ENCODE peak calls at places on chromosomes 13 and 19, in five cellular contexts. X is choroid plexus epithelial cell; W is astrocyte of the spinal cord; G is Jurkat, Clone E6-1; S is NB4. I is an unnamed sample.

GRCh38 chr13:44169018-44169909 is 204.4 kb upstream of the SERP2 start:
- DNase-seq in S (no peak), G (no peak), W (no peak), X (no peak), I (no peak)

GRCh38 chr19:49848938-49849337 is 2.0 kb upstream of the PTOV1 start:
- DNase-seq in X (no peak), G (no peak), W (no peak), S (peak), I (no peak)

GRCh38 chr19:33649919-33650305 is 28.2 kb downstream of the CHST8 start:
- DNase-seq in G (no peak), W (no peak), S (peak), X (no peak), I (no peak)

GRCh38 chr13:112693831-112694497 is 4.1 kb downstream of the ATP11A start:
- DNase-seq in S (peak), W (peak), X (peak), G (no peak), I (no peak)

GRCh38 chr13:100300213-100300612 is 211.3 kb downstream of the PCCA start:
- DNase-seq in S (no peak), W (no peak), X (no peak), G (no peak), I (no peak)

GRCh38 chr13:107466326-107466725 is 749.0 kb downstream of the LIG4 start:
- DNase-seq in X (peak), W (peak), S (no peak), G (no peak), I (no peak)

GRCh38 chr13:43805071-43805468 is 18.3 kb upstream of the ENOX1 start:
- DNase-seq in S (no peak), G (no peak), X (peak), W (peak), I (peak)

GRCh38 chr19:47094557-47095517 is 18.7 kb downstream of the ZC3H4 start:
- DNase-seq in S (peak), W (no peak), G (peak), X (peak), I (no peak)

GRCh38 chr19:39924952-39925351 is 9.5 kb downstream of the FCGBP start:
- DNase-seq in W (no peak), G (no peak), S (no peak), X (no peak), I (no peak)

GRCh38 chr19:55174425-55175116 is 5.5 kb downstream of the SYT5 start:
- DNase-seq in W (no peak), S (no peak), G (no peak), X (no peak), I (no peak)
- H3K4me3 ChIP-seq in W (no peak), S (no peak), G (peak), X (no peak), I (no peak)

GRCh38 chr19:14536926-14537692 is 7.7 kb downstream of the TECR start:
- DNase-seq in X (peak), S (peak), G (peak), W (no peak), I (peak)
- H3K4me3 ChIP-seq in X (peak), S (no peak), G (no peak), W (no peak), I (peak)

DNA sequence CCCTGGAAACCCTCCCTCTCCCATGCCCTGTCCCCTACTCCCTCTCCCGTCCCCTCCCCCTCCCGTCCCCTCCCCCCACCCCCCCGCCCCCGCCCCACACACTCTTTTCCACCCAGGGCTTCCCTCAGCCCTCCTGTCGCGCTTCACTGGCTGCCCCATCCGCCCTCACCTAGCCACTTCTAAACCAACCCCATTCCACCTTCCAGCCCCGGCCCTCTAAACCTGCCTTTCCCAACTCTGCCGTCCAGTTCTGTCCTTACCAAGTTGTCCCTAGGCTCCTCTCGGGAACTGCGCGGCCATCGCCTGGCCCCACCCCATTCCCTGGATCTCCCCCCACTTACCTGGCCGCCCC is 972 bp downstream of the RGL3 start:
- DNase-seq in X (no peak), S (no peak), G (no peak), W (no peak), I (no peak)
- H3K4me3 ChIP-seq in X (no peak), S (no peak), G (no peak), W (no peak), I (peak)

DNA sequence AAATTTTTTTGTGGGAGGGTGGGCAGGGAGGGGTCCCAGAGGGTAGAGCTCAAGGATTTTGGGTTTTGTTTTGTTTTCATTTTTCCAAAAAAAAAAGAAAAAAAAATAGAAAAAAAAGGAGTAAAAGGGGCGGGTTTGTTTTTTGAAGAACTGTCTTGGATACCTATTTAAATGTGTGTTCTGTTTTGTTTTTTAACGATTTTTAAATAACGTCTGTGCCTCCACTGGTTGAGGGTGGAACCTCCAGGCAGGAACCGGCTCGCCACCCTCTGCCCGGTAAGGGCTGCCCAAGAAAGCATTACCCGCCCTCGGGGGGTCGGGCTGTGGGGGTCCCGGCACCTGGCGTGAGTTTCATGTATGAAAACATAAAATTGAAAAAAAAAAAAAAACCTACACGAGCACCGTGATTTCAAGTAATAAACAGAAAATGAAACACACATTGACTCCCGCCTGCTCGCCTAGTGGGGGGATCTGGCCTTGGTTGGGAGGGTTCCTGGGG is 10.4 kb downstream of the MIDN start:
- DNase-seq in G (no peak), W (no peak), X (no peak), S (no peak), I (no peak)
- H3K4me3 ChIP-seq in G (peak), W (no peak), X (no peak), S (no peak), I (no peak)

GRCh38 chr13:95660981-95661581 is 15.9 kb upstream of the DNAJC3 start:
- DNase-seq in S (peak), X (peak), G (peak), W (peak), I (no peak)
- H3K4me3 ChIP-seq in S (no peak), X (no peak), G (no peak), W (no peak), I (no peak)

DNA sequence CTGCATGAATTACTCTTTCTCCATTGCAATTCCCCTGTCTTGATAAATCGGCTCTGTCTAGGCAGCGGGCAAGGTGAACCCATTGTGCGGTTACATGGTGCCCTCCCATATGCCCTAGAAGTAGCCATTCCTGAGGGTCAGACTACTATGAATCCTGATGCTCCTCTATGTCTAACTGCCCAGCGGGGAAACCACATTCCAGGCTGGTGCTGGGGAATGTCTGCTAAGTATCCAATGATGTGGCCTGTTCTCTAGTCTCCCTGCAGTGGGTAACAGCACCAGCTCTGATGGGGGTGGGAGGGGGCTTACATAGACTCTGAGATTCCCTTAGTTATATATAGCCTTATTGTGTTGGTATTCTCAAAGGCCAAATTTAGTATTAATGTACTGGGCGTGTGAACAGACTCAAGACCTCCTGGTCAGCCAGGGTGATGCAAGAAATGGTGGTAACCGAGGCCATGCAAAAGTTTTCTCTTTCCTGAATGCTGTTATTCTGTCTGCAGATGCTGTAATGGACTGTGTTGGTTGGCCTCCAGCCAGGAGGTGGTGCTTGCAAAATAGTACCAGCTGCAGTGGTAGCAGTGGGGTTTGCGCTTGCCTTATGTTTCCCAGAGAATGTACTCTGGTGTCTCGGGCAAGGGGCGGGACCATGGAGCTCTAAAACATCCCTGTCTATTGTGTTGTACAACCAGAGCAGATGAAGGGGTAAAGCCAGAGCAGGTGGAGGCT is 564.9 kb upstream of the SLITRK1 start:
- DNase-seq in G (no peak), X (peak), W (peak), S (no peak), I (no peak)
- H3K4me3 ChIP-seq in G (no peak), X (no peak), W (no peak), S (no peak), I (no peak)

DNA sequence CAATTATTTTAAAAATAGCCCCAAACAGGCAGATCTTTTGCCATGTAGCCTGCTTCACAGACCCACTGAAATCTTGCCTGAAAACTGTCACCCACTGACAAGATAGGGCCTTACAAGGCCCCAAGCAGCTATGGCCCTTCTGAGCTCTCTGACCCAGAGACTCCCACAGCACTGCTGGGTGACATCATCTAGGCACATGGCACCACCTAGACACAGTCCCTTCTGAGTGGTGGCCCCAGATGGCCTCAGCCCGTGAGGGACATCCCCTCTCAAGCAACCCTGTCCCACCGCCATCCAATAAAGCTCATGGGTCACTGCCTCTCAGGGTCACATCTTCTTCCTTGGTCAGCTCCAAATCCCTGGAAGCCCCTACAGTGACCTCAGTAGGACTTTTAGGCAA is 65.0 kb upstream of the DOCK9 start:
- DNase-seq in W (no peak), S (no peak), G (no peak), X (no peak), I (no peak)
- H3K4me3 ChIP-seq in W (no peak), S (no peak), G (no peak), X (no peak), I (no peak)

GRCh38 chr13:26449063-26449848 is 108.2 kb upstream of the WASF3 start:
- DNase-seq in G (no peak), S (no peak), W (no peak), X (no peak), I (no peak)

GRCh38 chr13:26442541-26442940 is 114.9 kb upstream of the WASF3 start:
- DNase-seq in S (no peak), W (peak), G (no peak), X (peak), I (no peak)

GRCh38 chr13:26446751-26447150 is 110.7 kb upstream of the WASF3 start:
- DNase-seq in S (no peak), G (no peak), X (no peak), W (no peak), I (no peak)

GRCh38 chr13:26440111-26440510 is 117.4 kb upstream of the WASF3 start:
- DNase-seq in W (no peak), S (no peak), G (no peak), X (no peak), I (no peak)

GRCh38 chr13:26445092-26445491 is 112.4 kb upstream of the WASF3 start:
- DNase-seq in S (no peak), G (no peak), W (no peak), X (no peak), I (no peak)
- H3K4me3 ChIP-seq in S (no peak), G (no peak), W (no peak), X (no peak), I (no peak)

GRCh38 chr19:42093505-42093904 is 17.5 kb downstream of the ZNF574 start:
- DNase-seq in G (no peak), X (no peak), S (no peak), W (no peak), I (no peak)

GRCh38 chr19:42096255-42096837 is 20.4 kb downstream of the ZNF574 start:
- DNase-seq in W (no peak), S (no peak), X (no peak), G (no peak), I (no peak)

GRCh38 chr19:42097461-42097860 is 21.5 kb downstream of the ZNF574 start:
- DNase-seq in G (no peak), W (no peak), S (no peak), X (no peak), I (no peak)

GRCh38 chr19:42095142-42095813 is 19.3 kb downstream of the ZNF574 start:
- DNase-seq in S (no peak), X (no peak), W (no peak), G (no peak), I (no peak)

DNA sequence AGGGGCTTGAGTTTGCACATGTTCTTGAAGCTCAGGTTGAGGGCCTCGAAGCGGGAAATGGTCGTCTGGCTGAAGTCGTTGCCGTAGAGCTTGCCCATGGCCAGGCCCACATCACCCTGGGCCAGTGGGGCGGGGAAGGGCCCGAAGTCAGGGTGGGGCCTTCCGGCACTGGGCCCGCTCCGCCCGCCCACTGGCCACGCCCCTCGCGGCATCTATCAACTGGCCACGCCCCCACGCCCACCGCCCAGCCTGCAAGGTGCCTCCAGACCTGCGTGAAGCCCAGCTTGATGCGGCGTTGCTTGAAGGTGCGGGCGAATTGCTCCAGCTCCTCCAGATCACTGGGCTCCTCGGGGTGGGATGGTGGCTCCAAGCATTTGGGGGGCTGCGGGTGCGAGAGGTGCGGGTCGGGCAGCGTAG is 19.9 kb downstream of the ZNF574 start:
- DNase-seq in G (no peak), S (no peak), W (no peak), X (no peak), I (no peak)
- H3K4me3 ChIP-seq in G (no peak), S (no peak), W (no peak), X (no peak), I (peak)

I was measured in prostate gland.